ENCODE peak calls at places on chromosomes 11 and 22, in six cellular contexts. B is NCI-H774; K is activated CD4-positive, alpha-beta T cell treated with anti-CD3 and anti-CD28 coated beads for 4 hours; D is AG09309; E is NCI-H1436 treated with DMSO at 0.1 percent for 48 hours; M is left cardiac atrium. Z is an unnamed sample.

GRCh38 chr11:7673724-7674434 is 579 bp upstream of the CYB5R2 start:
- DNase-seq in M (peak), K (no peak), D (no peak), B (peak), E (no peak), Z (peak)

GRCh38 chr11:3043315-3043871 is 13.8 kb downstream of the CARS1 start:
- DNase-seq in K (no peak), M (peak), D (no peak), E (no peak), B (no peak), Z (no peak)

GRCh38 chr11:66548774-66549630 is 2.3 kb downstream of the ACTN3 start:
- DNase-seq in K (no peak), E (no peak), D (no peak), B (no peak), M (no peak), Z (no peak)

GRCh38 chr11:45025716-45026492 is 75.2 kb upstream of the TP53I11 start:
- DNase-seq in E (no peak), D (no peak), M (peak), K (no peak), B (peak), Z (no peak)

GRCh38 chr11:79440451-79441158 is at the start of gene TENM4:
- DNase-seq in E (no peak), K (no peak), D (peak), M (peak), B (peak), Z (peak)

GRCh38 chr11:14927146-14927545 is 35.1 kb upstream of the CYP2R1 start:
- DNase-seq in E (no peak), B (no peak), D (no peak), K (no peak), M (no peak), Z (no peak)

GRCh38 chr11:93143186-93143585 is 54.6 kb downstream of the SLC36A4 start:
- DNase-seq in E (no peak), D (no peak), M (no peak), B (no peak), K (no peak), Z (no peak)

GRCh38 chr22:47604563-47604962 is 842.1 kb downstream of the TBC1D22A start:
- DNase-seq in M (no peak), D (no peak), K (no peak), E (no peak), B (no peak), Z (no peak)

GRCh38 chr11:69310934-69311766 is 17.2 kb downstream of the MYEOV start:
- DNase-seq in M (no peak), E (no peak), D (no peak), B (no peak), K (no peak), Z (no peak)

GRCh38 chr11:7449841-7450214 is 35.5 kb upstream of the OLFML1 start:
- DNase-seq in E (no peak), K (no peak), M (no peak), B (no peak), D (no peak), Z (no peak)

GRCh38 chr11:36146437-36146836 is 142.8 kb downstream of the COMMD9 start:
- DNase-seq in D (no peak), E (no peak), K (no peak), B (no peak), M (no peak), Z (no peak)

GRCh38 chr22:36778020-36778419 is 2.1 kb upstream of the IFT27 start:
- DNase-seq in B (no peak), E (no peak), D (no peak), K (no peak), M (no peak), Z (no peak)

GRCh38 chr22:46750861-46751260 is 11.6 kb upstream of the TBC1D22A start:
- DNase-seq in D (no peak), M (peak), K (no peak), B (no peak), E (no peak), Z (no peak)

GRCh38 chr11:112087212-112087611 is 539 bp downstream of the SDHD start:
- DNase-seq in B (no peak), M (no peak), K (no peak), E (no peak), D (no peak), Z (no peak)

GRCh38 chr11:108624196-108624925 is 30.8 kb upstream of the EXPH5 start:
- DNase-seq in K (no peak), M (no peak), D (no peak), E (no peak), B (no peak), Z (no peak)

Z was measured in hepatocyte.